ENCODE peak calls at places on chromosomes 2 and 18, in ten cellular contexts. One of them, this sample, is unnamed.

GRCh38 chr2:74379851-74380789 is at the start of gene DCTN1:
- DNase-seq in GM12865: peak; percentile 38
- DNase-seq in HAP-1: no peak
- DNase-seq in IMR-90: peak; percentile 80
- DNase-seq in body of pancreas: peak; percentile 31
- DNase-seq in CD8-positive, alpha-beta T cell: peak; percentile 31
- DNase-seq in uterus: peak; percentile 48
- DNase-seq in heart left ventricle: peak; percentile 57
- DNase-seq in ovary: peak; percentile 37
- DNase-seq in astrocyte: peak; percentile 70
- DNase-seq in this sample: peak; percentile 78

GRCh38 chr2:205717999-205718398 is 35.7 kb downstream of the NRP2 start:
- DNase-seq in GM12865: no peak
- DNase-seq in HAP-1: no peak
- DNase-seq in IMR-90: no peak
- DNase-seq in body of pancreas: no peak
- DNase-seq in CD8-positive, alpha-beta T cell: no peak
- DNase-seq in uterus: no peak
- DNase-seq in heart left ventricle: no peak
- DNase-seq in ovary: no peak
- DNase-seq in astrocyte: no peak
- DNase-seq in this sample: no peak

GRCh38 chr2:109211324-109211723 is 82.3 kb downstream of the SH3RF3 start:
- DNase-seq in GM12865: no peak
- DNase-seq in HAP-1: no peak
- DNase-seq in IMR-90: no peak
- DNase-seq in body of pancreas: no peak
- DNase-seq in CD8-positive, alpha-beta T cell: no peak
- DNase-seq in uterus: no peak
- DNase-seq in heart left ventricle: no peak
- DNase-seq in ovary: no peak
- DNase-seq in astrocyte: no peak
- DNase-seq in this sample: no peak

GRCh38 chr2:52107124-52107523 is 1075.2 kb upstream of the NRXN1 start:
- DNase-seq in GM12865: no peak
- DNase-seq in HAP-1: no peak
- DNase-seq in IMR-90: no peak
- DNase-seq in body of pancreas: no peak
- DNase-seq in CD8-positive, alpha-beta T cell: no peak
- DNase-seq in uterus: no peak
- DNase-seq in heart left ventricle: no peak
- DNase-seq in ovary: no peak
- DNase-seq in astrocyte: no peak
- DNase-seq in this sample: no peak

GRCh38 chr2:140604096-140604495 is 1526.7 kb downstream of the LRP1B start:
- DNase-seq in GM12865: no peak
- DNase-seq in HAP-1: no peak
- DNase-seq in IMR-90: no peak
- DNase-seq in body of pancreas: no peak
- DNase-seq in CD8-positive, alpha-beta T cell: no peak
- DNase-seq in uterus: no peak
- DNase-seq in heart left ventricle: no peak
- DNase-seq in ovary: no peak
- DNase-seq in astrocyte: peak; percentile 1
- DNase-seq in this sample: no peak

GRCh38 chr2:70902579-70902978 is 33.1 kb upstream of the ATP6V1B1 start:
- DNase-seq in GM12865: no peak
- DNase-seq in HAP-1: no peak
- DNase-seq in IMR-90: no peak
- DNase-seq in body of pancreas: no peak
- DNase-seq in CD8-positive, alpha-beta T cell: no peak
- DNase-seq in uterus: no peak
- DNase-seq in heart left ventricle: no peak
- DNase-seq in ovary: no peak
- DNase-seq in astrocyte: no peak
- DNase-seq in this sample: no peak

GRCh38 chr2:157830696-157831570 is 45.2 kb downstream of the ACVR1 start:
- DNase-seq in GM12865: no peak
- DNase-seq in HAP-1: no peak
- DNase-seq in IMR-90: peak; percentile 97
- DNase-seq in body of pancreas: peak; percentile 49
- DNase-seq in CD8-positive, alpha-beta T cell: no peak
- DNase-seq in uterus: no peak
- DNase-seq in heart left ventricle: no peak
- DNase-seq in ovary: no peak
- DNase-seq in astrocyte: peak; percentile 95
- DNase-seq in this sample: no peak

GRCh38 chr18:59957957-59958356 is 58.2 kb downstream of the PMAIP1 start:
- DNase-seq in GM12865: peak; percentile 74
- DNase-seq in HAP-1: no peak
- DNase-seq in IMR-90: peak; percentile 83
- DNase-seq in body of pancreas: peak; percentile 74
- DNase-seq in CD8-positive, alpha-beta T cell: no peak
- DNase-seq in uterus: no peak
- DNase-seq in heart left ventricle: peak; percentile 40
- DNase-seq in ovary: no peak
- DNase-seq in astrocyte: peak; percentile 63
- DNase-seq in this sample: peak; percentile 96

GRCh38 chr2:240205348-240205747 is 64.9 kb upstream of the OTOS start:
- DNase-seq in GM12865: no peak
- DNase-seq in HAP-1: no peak
- DNase-seq in IMR-90: peak; percentile 77
- DNase-seq in body of pancreas: no peak
- DNase-seq in CD8-positive, alpha-beta T cell: no peak
- DNase-seq in uterus: no peak
- DNase-seq in heart left ventricle: no peak
- DNase-seq in ovary: no peak
- DNase-seq in astrocyte: peak; percentile 53
- DNase-seq in this sample: no peak

GRCh38 chr2:182767578-182767977 is 51.5 kb downstream of the DNAJC10 start:
- DNase-seq in GM12865: peak; percentile 20
- DNase-seq in HAP-1: peak; percentile 28
- DNase-seq in IMR-90: peak; percentile 33
- DNase-seq in body of pancreas: no peak
- DNase-seq in CD8-positive, alpha-beta T cell: no peak
- DNase-seq in uterus: no peak
- DNase-seq in heart left ventricle: no peak
- DNase-seq in ovary: no peak
- DNase-seq in astrocyte: peak; percentile 28
- DNase-seq in this sample: peak; percentile 30

GRCh38 chr2:23533014-23533730 is 148.2 kb downstream of the KLHL29 start:
- DNase-seq in GM12865: no peak
- DNase-seq in HAP-1: no peak
- DNase-seq in IMR-90: no peak
- DNase-seq in body of pancreas: no peak
- DNase-seq in CD8-positive, alpha-beta T cell: no peak
- DNase-seq in uterus: no peak
- DNase-seq in heart left ventricle: no peak
- DNase-seq in ovary: peak; percentile 31
- DNase-seq in astrocyte: no peak
- DNase-seq in this sample: no peak

GRCh38 chr2:71457123-71457958 is 4.0 kb downstream of the DYSF start:
- DNase-seq in GM12865: no peak
- DNase-seq in HAP-1: no peak
- DNase-seq in IMR-90: no peak
- DNase-seq in body of pancreas: no peak
- DNase-seq in CD8-positive, alpha-beta T cell: no peak
- DNase-seq in uterus: no peak
- DNase-seq in heart left ventricle: no peak
- DNase-seq in ovary: no peak
- DNase-seq in astrocyte: no peak
- DNase-seq in this sample: no peak

GRCh38 chr2:207252979-207253640 is 87.4 kb upstream of the KLF7 start:
- DNase-seq in GM12865: no peak
- DNase-seq in HAP-1: peak; percentile 16
- DNase-seq in IMR-90: peak; percentile 53
- DNase-seq in body of pancreas: no peak
- DNase-seq in CD8-positive, alpha-beta T cell: no peak
- DNase-seq in uterus: no peak
- DNase-seq in heart left ventricle: no peak
- DNase-seq in ovary: no peak
- DNase-seq in astrocyte: peak; percentile 31
- DNase-seq in this sample: no peak

GRCh38 chr2:158391876-158392275 is 64.7 kb downstream of the CCDC148 start:
- DNase-seq in GM12865: peak; percentile 3
- DNase-seq in HAP-1: no peak
- DNase-seq in IMR-90: peak; percentile 16
- DNase-seq in body of pancreas: no peak
- DNase-seq in CD8-positive, alpha-beta T cell: no peak
- DNase-seq in uterus: no peak
- DNase-seq in heart left ventricle: no peak
- DNase-seq in ovary: no peak
- DNase-seq in astrocyte: peak; percentile 43
- DNase-seq in this sample: no peak

GRCh38 chr2:180319586-180320405 is 312.7 kb upstream of the CWC22 start:
- DNase-seq in GM12865: peak; percentile 6
- DNase-seq in HAP-1: no peak
- DNase-seq in IMR-90: no peak
- DNase-seq in body of pancreas: no peak
- DNase-seq in CD8-positive, alpha-beta T cell: no peak
- DNase-seq in uterus: no peak
- DNase-seq in heart left ventricle: no peak
- DNase-seq in ovary: no peak
- DNase-seq in astrocyte: no peak
- DNase-seq in this sample: no peak

GRCh38 chr2:126085396-126085795 is 570.6 kb upstream of the GYPC start:
- DNase-seq in GM12865: no peak
- DNase-seq in HAP-1: no peak
- DNase-seq in IMR-90: no peak
- DNase-seq in body of pancreas: no peak
- DNase-seq in CD8-positive, alpha-beta T cell: no peak
- DNase-seq in uterus: no peak
- DNase-seq in heart left ventricle: no peak
- DNase-seq in ovary: no peak
- DNase-seq in astrocyte: no peak
- DNase-seq in this sample: no peak
- H3K4me3 ChIP-seq in GM12865: no peak overlapping the region
- H3K4me3 ChIP-seq in HAP-1: no peak overlapping the region
- H3K4me3 ChIP-seq in IMR-90: no peak overlapping the region
- H3K4me3 ChIP-seq in body of pancreas: no peak overlapping the region
- H3K4me3 ChIP-seq in CD8-positive, alpha-beta T cell: no peak overlapping the region
- H3K4me3 ChIP-seq in uterus: no peak overlapping the region
- H3K4me3 ChIP-seq in heart left ventricle: no peak overlapping the region
- H3K4me3 ChIP-seq in ovary: no peak overlapping the region
- H3K4me3 ChIP-seq in astrocyte: no peak overlapping the region
- H3K4me3 ChIP-seq in this sample: no peak overlapping the region

GRCh38 chr2:113232123-113232522 is 46.6 kb downstream of the PAX8 start:
- DNase-seq in GM12865: no peak
- DNase-seq in HAP-1: no peak
- DNase-seq in IMR-90: no peak
- DNase-seq in body of pancreas: no peak
- DNase-seq in CD8-positive, alpha-beta T cell: no peak
- DNase-seq in uterus: no peak
- DNase-seq in heart left ventricle: no peak
- DNase-seq in ovary: no peak
- DNase-seq in astrocyte: no peak
- DNase-seq in this sample: no peak

GRCh38 chr2:113233593-113234550 is 44.8 kb downstream of the PAX8 start:
- DNase-seq in GM12865: peak; percentile 11
- DNase-seq in HAP-1: no peak
- DNase-seq in IMR-90: peak; percentile 47
- DNase-seq in body of pancreas: no peak
- DNase-seq in CD8-positive, alpha-beta T cell: no peak
- DNase-seq in uterus: no peak
- DNase-seq in heart left ventricle: peak; percentile 59
- DNase-seq in ovary: no peak
- DNase-seq in astrocyte: no peak
- DNase-seq in this sample: no peak

GRCh38 chr2:113236367-113237159 is 42.2 kb downstream of the PAX8 start:
- DNase-seq in GM12865: no peak
- DNase-seq in HAP-1: no peak
- DNase-seq in IMR-90: no peak
- DNase-seq in body of pancreas: no peak
- DNase-seq in CD8-positive, alpha-beta T cell: no peak
- DNase-seq in uterus: no peak
- DNase-seq in heart left ventricle: no peak
- DNase-seq in ovary: no peak
- DNase-seq in astrocyte: no peak
- DNase-seq in this sample: no peak

GRCh38 chr2:113232730-113233129 is 46.0 kb downstream of the PAX8 start:
- DNase-seq in GM12865: no peak
- DNase-seq in HAP-1: no peak
- DNase-seq in IMR-90: no peak
- DNase-seq in body of pancreas: no peak
- DNase-seq in CD8-positive, alpha-beta T cell: no peak
- DNase-seq in uterus: no peak
- DNase-seq in heart left ventricle: no peak
- DNase-seq in ovary: no peak
- DNase-seq in astrocyte: no peak
- DNase-seq in this sample: no peak

GRCh38 chr2:113234721-113235346 is 43.9 kb downstream of the PAX8 start:
- DNase-seq in GM12865: no peak
- DNase-seq in HAP-1: no peak
- DNase-seq in IMR-90: peak; percentile 31
- DNase-seq in body of pancreas: no peak
- DNase-seq in CD8-positive, alpha-beta T cell: no peak
- DNase-seq in uterus: no peak
- DNase-seq in heart left ventricle: no peak
- DNase-seq in ovary: no peak
- DNase-seq in astrocyte: no peak
- DNase-seq in this sample: no peak
- H3K4me3 ChIP-seq in GM12865: no peak overlapping the region
- H3K4me3 ChIP-seq in HAP-1: peak overlapping the region; percentile 70
- H3K4me3 ChIP-seq in IMR-90: peak overlapping the region; percentile 71
- H3K4me3 ChIP-seq in body of pancreas: no peak overlapping the region
- H3K4me3 ChIP-seq in CD8-positive, alpha-beta T cell: peak overlapping the region; percentile 52
- H3K4me3 ChIP-seq in uterus: peak overlapping the region; percentile 17
- H3K4me3 ChIP-seq in heart left ventricle: peak overlapping the region; percentile 43
- H3K4me3 ChIP-seq in ovary: peak overlapping the region; percentile 37
- H3K4me3 ChIP-seq in astrocyte: no peak overlapping the region
- H3K4me3 ChIP-seq in this sample: no peak overlapping the region

DNA sequence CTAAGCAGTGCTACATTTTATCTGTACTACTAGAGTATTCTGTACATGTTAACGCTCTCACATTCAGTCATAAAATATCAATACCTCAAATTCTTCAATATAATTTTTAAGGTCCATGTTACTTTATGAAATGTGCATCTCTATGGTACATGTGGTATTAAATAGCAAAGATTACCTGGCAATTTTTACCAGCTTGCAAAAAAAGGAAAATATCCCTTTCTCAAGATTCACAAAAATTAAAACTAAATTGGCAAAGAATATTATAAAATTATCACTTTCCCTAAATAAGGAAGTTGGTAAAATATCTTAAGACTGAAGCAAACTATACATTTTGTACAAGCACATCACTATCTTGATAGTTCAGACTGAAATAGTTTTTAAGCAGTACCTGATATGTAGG is 115.0 kb upstream of the RNU4ATAC start:
- DNase-seq in GM12865: no peak
- DNase-seq in HAP-1: no peak
- DNase-seq in IMR-90: no peak
- DNase-seq in body of pancreas: no peak
- DNase-seq in CD8-positive, alpha-beta T cell: no peak
- DNase-seq in uterus: no peak
- DNase-seq in heart left ventricle: no peak
- DNase-seq in ovary: no peak
- DNase-seq in astrocyte: no peak
- DNase-seq in this sample: no peak
- H3K4me3 ChIP-seq in GM12865: no peak overlapping the region
- H3K4me3 ChIP-seq in HAP-1: no peak overlapping the region
- H3K4me3 ChIP-seq in IMR-90: no peak overlapping the region
- H3K4me3 ChIP-seq in body of pancreas: no peak overlapping the region
- H3K4me3 ChIP-seq in CD8-positive, alpha-beta T cell: no peak overlapping the region
- H3K4me3 ChIP-seq in uterus: no peak overlapping the region
- H3K4me3 ChIP-seq in heart left ventricle: no peak overlapping the region
- H3K4me3 ChIP-seq in ovary: no peak overlapping the region
- H3K4me3 ChIP-seq in astrocyte: no peak overlapping the region
- H3K4me3 ChIP-seq in this sample: no peak overlapping the region

GRCh38 chr2:45567288-45567963 is 43.6 kb downstream of the SRBD1 start:
- DNase-seq in GM12865: no peak
- DNase-seq in HAP-1: no peak
- DNase-seq in IMR-90: no peak
- DNase-seq in body of pancreas: no peak
- DNase-seq in CD8-positive, alpha-beta T cell: no peak
- DNase-seq in uterus: no peak
- DNase-seq in heart left ventricle: no peak
- DNase-seq in ovary: no peak
- DNase-seq in astrocyte: no peak
- DNase-seq in this sample: no peak
- H3K4me3 ChIP-seq in GM12865: no peak overlapping the region
- H3K4me3 ChIP-seq in HAP-1: no peak overlapping the region
- H3K4me3 ChIP-seq in IMR-90: no peak overlapping the region
- H3K4me3 ChIP-seq in body of pancreas: no peak overlapping the region
- H3K4me3 ChIP-seq in CD8-positive, alpha-beta T cell: peak overlapping the region; percentile 55
- H3K4me3 ChIP-seq in uterus: no peak overlapping the region
- H3K4me3 ChIP-seq in heart left ventricle: no peak overlapping the region
- H3K4me3 ChIP-seq in ovary: no peak overlapping the region
- H3K4me3 ChIP-seq in astrocyte: no peak overlapping the region
- H3K4me3 ChIP-seq in this sample: no peak overlapping the region